ENCODE peak calls at places on chromosomes 5 and 9, in nine cellular contexts. One of them, this sample, is unnamed.

GRCh38 chr5:135135530-135136201 is 101.6 kb upstream of the PITX1 start:
- DNase-seq in Kasumi-1: no peak
- DNase-seq in retina: no peak
- DNase-seq in EL: peak; percentile 23
- DNase-seq in glomerular endothelial cell: no peak
- DNase-seq in IMR-90: peak; percentile 79
- DNase-seq in CMK: no peak
- DNase-seq in caudate nucleus: no peak
- DNase-seq in lower lobe of right lung: peak; percentile 65
- DNase-seq in this sample: peak; percentile 74

GRCh38 chr5:95066048-95066447 is 218.8 kb downstream of the MCTP1 start:
- DNase-seq in IMR-90: no peak
- DNase-seq in EL: no peak
- DNase-seq in retina: no peak
- DNase-seq in caudate nucleus: no peak
- DNase-seq in Kasumi-1: no peak
- DNase-seq in CMK: no peak
- DNase-seq in lower lobe of right lung: no peak
- DNase-seq in glomerular endothelial cell: no peak
- DNase-seq in this sample: no peak

GRCh38 chr5:74550927-74551326 is 89.6 kb downstream of the ENC1 start:
- DNase-seq in CMK: no peak
- DNase-seq in lower lobe of right lung: no peak
- DNase-seq in IMR-90: no peak
- DNase-seq in retina: no peak
- DNase-seq in Kasumi-1: no peak
- DNase-seq in caudate nucleus: no peak
- DNase-seq in EL: no peak
- DNase-seq in glomerular endothelial cell: no peak
- DNase-seq in this sample: no peak

GRCh38 chr5:141850183-141850768 is 27.9 kb downstream of the PCDH1 start:
- DNase-seq in Kasumi-1: no peak
- DNase-seq in retina: no peak
- DNase-seq in caudate nucleus: peak; percentile 47
- DNase-seq in glomerular endothelial cell: no peak
- DNase-seq in IMR-90: peak; percentile 17
- DNase-seq in EL: peak; percentile 48
- DNase-seq in CMK: no peak
- DNase-seq in lower lobe of right lung: no peak
- DNase-seq in this sample: peak; percentile 94

GRCh38 chr5:169300468-169301385 is at the start of gene SLIT3:
- DNase-seq in IMR-90: peak; percentile 47
- DNase-seq in lower lobe of right lung: no peak
- DNase-seq in CMK: no peak
- DNase-seq in glomerular endothelial cell: no peak
- DNase-seq in Kasumi-1: no peak
- DNase-seq in caudate nucleus: peak; percentile 57
- DNase-seq in retina: no peak
- DNase-seq in EL: peak; percentile 81
- DNase-seq in this sample: peak; percentile 93

GRCh38 chr5:158166424-158166823 is 307.5 kb upstream of the CLINT1 start:
- DNase-seq in lower lobe of right lung: no peak
- DNase-seq in caudate nucleus: no peak
- DNase-seq in glomerular endothelial cell: no peak
- DNase-seq in Kasumi-1: no peak
- DNase-seq in IMR-90: no peak
- DNase-seq in retina: no peak
- DNase-seq in EL: no peak
- DNase-seq in CMK: no peak
- DNase-seq in this sample: no peak

GRCh38 chr5:160339406-160340140 is 27.2 kb upstream of the CCNJL start:
- DNase-seq in IMR-90: no peak
- DNase-seq in Kasumi-1: no peak
- DNase-seq in caudate nucleus: no peak
- DNase-seq in lower lobe of right lung: no peak
- DNase-seq in glomerular endothelial cell: no peak
- DNase-seq in retina: no peak
- DNase-seq in CMK: no peak
- DNase-seq in EL: no peak
- DNase-seq in this sample: no peak

GRCh38 chr9:89236955-89237573 is 58.4 kb upstream of the SHC3 start:
- DNase-seq in CMK: no peak
- DNase-seq in IMR-90: no peak
- DNase-seq in caudate nucleus: no peak
- DNase-seq in Kasumi-1: no peak
- DNase-seq in lower lobe of right lung: no peak
- DNase-seq in retina: no peak
- DNase-seq in EL: no peak
- DNase-seq in glomerular endothelial cell: no peak
- DNase-seq in this sample: no peak

GRCh38 chr9:111475195-111475594 is 9.0 kb downstream of the ECPAS start:
- DNase-seq in EL: no peak
- DNase-seq in CMK: no peak
- DNase-seq in glomerular endothelial cell: no peak
- DNase-seq in retina: no peak
- DNase-seq in IMR-90: no peak
- DNase-seq in lower lobe of right lung: no peak
- DNase-seq in caudate nucleus: no peak
- DNase-seq in Kasumi-1: no peak
- DNase-seq in this sample: no peak

GRCh38 chr5:93677344-93678021 is 63.9 kb downstream of the POU5F2 start:
- DNase-seq in lower lobe of right lung: peak; percentile 53
- DNase-seq in EL: peak; percentile 95
- DNase-seq in IMR-90: peak; percentile 95
- DNase-seq in CMK: no peak
- DNase-seq in glomerular endothelial cell: no peak
- DNase-seq in caudate nucleus: no peak
- DNase-seq in Kasumi-1: no peak
- DNase-seq in retina: peak; percentile 68
- DNase-seq in this sample: peak; percentile 48

GRCh38 chr5:39164529-39165402 is 54.6 kb downstream of the FYB1 start:
- DNase-seq in EL: no peak
- DNase-seq in Kasumi-1: no peak
- DNase-seq in caudate nucleus: no peak
- DNase-seq in glomerular endothelial cell: no peak
- DNase-seq in IMR-90: peak; percentile 19
- DNase-seq in retina: no peak
- DNase-seq in lower lobe of right lung: no peak
- DNase-seq in CMK: no peak
- DNase-seq in this sample: peak; percentile 22

This sample was measured in RWPE1.